ENCODE peak calls at places on chromosome 6, in seven cellular contexts. X is CD4-positive, CD25-positive, alpha-beta regulatory T cell; B is spleen; L is IMR-90; U is right lobe of liver; K is Peyer's patch; J is lower lobe of right lung. O is an unnamed sample. For H3K36me3, the result is how much of the 10 kb centered on the place peaks cover.

GRCh38 chr6:56525976-56526375 is 116.7 kb downstream of the DST start:
- DNase-seq in K (no peak), U (no peak), L (no peak), J (no peak), X (no peak), B (no peak), O (no peak)

GRCh38 chr6:2818593-2818992 is 23.1 kb downstream of the SERPINB1 start:
- DNase-seq in B (no peak), X (no peak), U (no peak), K (peak), J (no peak), L (peak), O (peak)

GRCh38 chr6:30750379-30750668 is 6.0 kb upstream of the IER3 start:
- DNase-seq in U (no peak), X (no peak), B (no peak), L (no peak), J (no peak), K (no peak), O (no peak)

GRCh38 chr6:123550052-123550617 is 86.6 kb downstream of the TRDN start:
- DNase-seq in B (no peak), K (no peak), U (no peak), L (no peak), X (no peak), J (no peak), O (no peak)

GRCh38 chr6:43644940-43645612 is at the start of gene RSPH9:
- DNase-seq in B (peak), L (peak), X (peak), K (peak), J (peak), U (peak), O (no peak)

GRCh38 chr6:75147512-75147911 is 58.3 kb downstream of the COL12A1 start:
- DNase-seq in B (no peak), K (no peak), X (no peak), J (no peak), U (no peak), L (peak), O (no peak)

GRCh38 chr6:42434237-42434636 is 17.5 kb downstream of the TRERF1 start:
- DNase-seq in B (no peak), J (no peak), K (no peak), L (no peak), U (no peak), X (no peak), O (no peak)

GRCh38 chr6:147970970-147971369 is 371.7 kb upstream of the SASH1 start:
- DNase-seq in B (no peak), J (no peak), X (no peak), L (peak), U (no peak), K (no peak), O (no peak)

GRCh38 chr6:113361014-113361645 is 496.0 kb upstream of the MARCKS start:
- DNase-seq in B (no peak), K (no peak), J (no peak), X (no peak), L (peak), U (no peak), O (no peak)

GRCh38 chr6:31143148-31143547 is 4.3 kb upstream of the PSORS1C2 start:
- DNase-seq in X (no peak), U (no peak), L (peak), K (no peak), B (no peak), J (no peak), O (no peak)

GRCh38 chr6:75532521-75532920 is 38.9 kb upstream of the FILIP1 start:
- DNase-seq in L (peak), U (no peak), J (no peak), X (no peak), K (no peak), B (no peak), O (no peak)

GRCh38 chr6:101747160-101747559 is 353.7 kb downstream of the GRIK2 start:
- DNase-seq in J (no peak), L (no peak), U (no peak), X (no peak), K (no peak), B (no peak), O (no peak)

GRCh38 chr6:80767808-80768207 is 661.3 kb downstream of the BCKDHB start:
- DNase-seq in U (no peak), L (peak), B (no peak), J (no peak), X (no peak), K (peak), O (peak)

GRCh38 chr6:27066802-27067201 is 180.7 kb upstream of the PRSS16 start:
- DNase-seq in L (no peak), U (no peak), X (no peak), K (no peak), J (no peak), B (no peak), O (no peak)

GRCh38 chr6:81890846-81891245 is 138.4 kb upstream of the TENT5A start:
- DNase-seq in K (no peak), X (no peak), J (no peak), B (no peak), L (peak), U (no peak), O (peak)

GRCh38 chr6:52162940-52163908 is 23.0 kb upstream of the IL17A start:
- DNase-seq in L (peak), K (no peak), J (no peak), X (peak), U (no peak), B (no peak), O (no peak)

GRCh38 chr6:63426844-63427243 is 107.1 kb upstream of the LGSN start:
- DNase-seq in U (no peak), J (no peak), B (no peak), X (no peak), L (no peak), K (no peak), O (no peak)

GRCh38 chr6:158080849-158081656 is 87.0 kb downstream of the SERAC1 start:
- DNase-seq in X (no peak), U (no peak), L (no peak), K (no peak), B (no peak), J (no peak), O (no peak)

GRCh38 chr6:158078320-158078719 is 89.7 kb downstream of the SERAC1 start:
- DNase-seq in B (no peak), L (no peak), U (no peak), X (no peak), K (no peak), J (no peak), O (no peak)

GRCh38 chr6:158085261-158086053 is 82.6 kb downstream of the SERAC1 start:
- DNase-seq in U (no peak), K (no peak), L (no peak), X (no peak), J (no peak), B (no peak), O (no peak)

GRCh38 chr6:158083687-158084325 is 84.3 kb downstream of the SERAC1 start:
- DNase-seq in B (no peak), X (no peak), K (no peak), U (no peak), J (no peak), L (no peak), O (no peak)

GRCh38 chr6:158081657-158081935 is 86.5 kb downstream of the SERAC1 start:
- DNase-seq in J (peak), L (no peak), U (no peak), B (no peak), K (no peak), X (no peak), O (no peak)
- H3K36me3 ChIP-seq in J (under half), L (half or more), U (under half), B (under half), K (half or more), X (half or more), O (half or more)

DNA sequence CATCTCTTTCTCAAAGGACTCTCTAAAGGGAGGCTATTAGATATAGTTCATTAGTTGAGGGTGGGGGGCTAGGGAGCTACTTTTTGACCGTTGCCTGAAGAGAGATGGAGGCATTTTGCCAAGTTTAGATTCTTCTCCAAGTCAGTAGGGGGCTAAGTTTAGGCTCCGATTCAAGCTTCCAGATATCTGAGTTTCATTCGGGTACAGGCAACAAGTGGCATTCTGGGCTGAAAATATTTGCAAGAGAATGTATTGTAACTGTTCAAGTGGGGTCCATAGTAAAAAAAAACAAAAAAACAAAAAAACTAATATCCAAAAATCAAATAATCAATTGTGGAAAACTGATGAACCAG is 43.4 kb upstream of the PIM1 start:
- DNase-seq in L (no peak), U (no peak), X (no peak), J (no peak), B (no peak), K (no peak), O (no peak)
- H3K4me3 ChIP-seq in L (no peak), U (no peak), X (no peak), J (no peak), B (no peak), K (no peak), O (no peak)

GRCh38 chr6:34205916-34206315 is 30.8 kb upstream of the HMGA1 start:
- DNase-seq in X (no peak), J (no peak), B (no peak), K (no peak), L (no peak), U (no peak), O (no peak)
- H3K36me3 ChIP-seq in X (under half), J (under half), B (under half), K (under half), L (under half), U (under half), O (under half)

GRCh38 chr6:150632785-150633465 is 33.2 kb downstream of the PLEKHG1 start:
- DNase-seq in J (no peak), B (no peak), L (no peak), X (no peak), K (no peak), U (no peak), O (no peak)

GRCh38 chr6:150631982-150632642 is 32.4 kb downstream of the PLEKHG1 start:
- DNase-seq in X (no peak), K (no peak), U (no peak), B (no peak), J (no peak), L (no peak), O (no peak)

GRCh38 chr6:150631283-150631981 is 31.7 kb downstream of the PLEKHG1 start:
- DNase-seq in L (no peak), B (peak), J (no peak), X (no peak), U (no peak), K (peak), O (no peak)

GRCh38 chr6:150634641-150635292 is 35.1 kb downstream of the PLEKHG1 start:
- DNase-seq in B (no peak), X (no peak), K (no peak), J (no peak), U (no peak), L (no peak), O (no peak)

DNA sequence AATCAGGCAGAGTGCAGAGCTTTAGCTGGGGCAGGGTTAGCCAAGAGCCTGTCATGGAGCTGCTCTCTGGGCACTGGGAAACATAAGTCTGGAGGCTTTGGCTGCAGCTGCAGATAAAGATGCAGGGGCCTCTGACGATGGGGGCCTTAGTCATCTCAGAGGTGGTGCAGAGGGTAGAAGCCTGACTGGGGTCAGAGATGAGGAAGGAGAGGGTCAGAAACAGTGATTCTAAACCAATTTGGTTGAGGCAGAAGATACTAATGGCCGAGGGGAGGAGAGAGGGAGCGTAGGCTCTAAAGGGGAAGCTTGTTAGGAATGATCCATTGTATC is 33.7 kb downstream of the PLEKHG1 start:
- DNase-seq in K (no peak), J (no peak), U (no peak), L (no peak), X (no peak), B (no peak), O (no peak)
- H3K4me3 ChIP-seq in K (peak), J (peak), U (no peak), L (no peak), X (peak), B (peak), O (no peak)

GRCh38 chr6:111377558-111378120 is 105.4 kb downstream of the REV3L start:
- DNase-seq in X (no peak), B (no peak), U (no peak), K (no peak), J (no peak), L (peak), O (no peak)

GRCh38 chr6:111379831-111380230 is 103.2 kb downstream of the REV3L start:
- DNase-seq in L (no peak), U (no peak), X (no peak), K (no peak), B (no peak), J (no peak), O (no peak)

GRCh38 chr6:111381126-111381525 is 101.9 kb downstream of the REV3L start:
- DNase-seq in J (no peak), L (peak), U (no peak), K (no peak), X (no peak), B (no peak), O (no peak)

GRCh38 chr6:111382476-111383294 is 100.3 kb downstream of the REV3L start:
- DNase-seq in K (no peak), B (no peak), J (peak), L (no peak), X (no peak), U (no peak), O (no peak)

DNA sequence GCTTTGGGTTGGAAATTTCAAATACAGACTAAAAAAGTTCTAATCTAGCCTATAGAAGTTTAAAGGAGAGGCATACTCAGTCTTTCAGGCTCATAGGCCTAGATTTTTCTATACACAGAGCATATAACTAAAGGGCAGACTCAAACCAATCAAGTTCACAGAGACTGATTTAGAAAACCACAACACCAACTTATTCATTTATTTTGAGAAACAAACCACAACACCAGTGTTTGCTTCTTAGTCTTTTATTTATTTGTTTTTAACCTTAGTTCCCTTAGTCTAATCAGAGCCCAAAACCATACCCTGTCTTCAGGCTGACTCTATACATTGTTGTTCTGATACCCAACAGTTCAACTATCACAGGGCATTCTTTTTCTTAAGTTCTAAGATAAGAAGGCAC is 103.7 kb downstream of the REV3L start:
- DNase-seq in J (no peak), U (no peak), L (no peak), B (no peak), K (no peak), X (no peak), O (no peak)
- H3K36me3 ChIP-seq in J (half or more), U (under half), L (under half), B (under half), K (under half), X (under half), O (under half)

DNA sequence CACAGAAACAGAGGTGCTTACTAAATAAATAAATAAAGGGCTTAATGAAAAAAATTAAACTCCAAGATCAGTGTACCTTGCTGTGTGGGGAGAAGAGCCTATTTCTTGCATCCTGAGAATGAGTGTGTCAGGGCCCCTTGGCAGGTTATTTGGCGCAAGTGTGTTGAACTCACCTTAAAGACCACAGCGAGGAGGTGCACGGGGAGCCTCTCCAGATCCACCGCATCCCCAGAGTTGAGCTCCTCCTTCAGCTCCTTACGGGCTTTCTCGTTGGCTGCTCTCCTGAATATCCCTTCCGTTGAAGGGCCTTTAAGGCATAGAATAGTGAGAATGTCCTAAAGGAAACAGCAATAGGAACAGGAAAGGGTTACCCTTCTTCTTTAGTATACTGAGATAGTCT is 3.6 kb downstream of the TAGAP start:
- DNase-seq in U (no peak), L (no peak), X (no peak), B (no peak), J (no peak), K (no peak), O (no peak)
- H3K4me3 ChIP-seq in U (no peak), L (no peak), X (peak), B (no peak), J (no peak), K (no peak), O (no peak)

GRCh38 chr6:15473741-15474161 is 189.1 kb downstream of the DTNBP1 start:
- DNase-seq in X (no peak), K (no peak), B (no peak), L (peak), U (no peak), J (no peak), O (no peak)

GRCh38 chr6:15475872-15476271 is 187.0 kb downstream of the DTNBP1 start:
- DNase-seq in K (no peak), L (no peak), J (no peak), X (no peak), B (no peak), U (no peak), O (no peak)

GRCh38 chr6:15476631-15477380 is 186.0 kb downstream of the DTNBP1 start:
- DNase-seq in K (no peak), X (no peak), L (peak), J (no peak), U (no peak), B (no peak), O (no peak)

GRCh38 chr6:15474196-15474595 is 188.6 kb downstream of the DTNBP1 start:
- DNase-seq in J (no peak), K (no peak), U (no peak), B (no peak), X (no peak), L (peak), O (no peak)

DNA sequence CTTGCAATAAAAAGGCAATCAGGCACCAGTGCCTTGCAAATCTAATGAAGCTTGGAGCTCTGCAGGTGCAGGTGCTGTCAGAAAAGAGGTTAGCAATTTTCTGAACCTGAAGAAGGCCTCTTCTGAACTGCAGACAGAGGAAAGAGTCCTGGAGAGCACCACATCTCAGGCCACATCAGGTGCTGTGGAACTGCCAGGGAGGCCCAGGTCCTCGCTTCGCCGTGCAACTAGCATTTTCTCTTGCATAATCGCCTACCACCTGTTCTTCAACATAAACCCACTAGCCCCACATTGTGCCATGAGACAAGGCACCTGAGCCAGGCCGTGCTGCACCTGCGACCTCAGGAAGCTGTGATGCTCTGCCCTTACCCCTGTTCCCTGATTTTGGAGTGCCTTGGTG is 187.6 kb downstream of the DTNBP1 start:
- DNase-seq in X (no peak), K (no peak), U (no peak), B (no peak), L (no peak), J (no peak), O (no peak)
- H3K36me3 ChIP-seq in X (under half), K (under half), U (under half), B (under half), L (under half), J (under half), O (under half)

GRCh38 chr6:23784313-23784919 is 341.6 kb upstream of the NRSN1 start:
- DNase-seq in K (no peak), B (no peak), X (no peak), U (no peak), J (no peak), L (no peak), O (no peak)
- H3K4me3 ChIP-seq in K (no peak), B (no peak), X (no peak), U (no peak), J (no peak), L (no peak), O (no peak)

GRCh38 chr6:157943249-157943963 is 38.3 kb upstream of the SYNJ2 start:
- DNase-seq in B (no peak), U (no peak), X (no peak), J (no peak), K (no peak), L (no peak), O (no peak)

GRCh38 chr6:157944983-157945931 is 36.4 kb upstream of the SYNJ2 start:
- DNase-seq in L (peak), B (no peak), J (no peak), K (no peak), X (no peak), U (no peak), O (no peak)

GRCh38 chr6:157943964-157944283 is 37.7 kb upstream of the SYNJ2 start:
- DNase-seq in U (no peak), J (no peak), L (no peak), X (no peak), B (no peak), K (no peak), O (no peak)

GRCh38 chr6:157946865-157947532 is 34.7 kb upstream of the SYNJ2 start:
- DNase-seq in K (no peak), X (peak), U (no peak), B (no peak), L (peak), J (no peak), O (no peak)

DNA sequence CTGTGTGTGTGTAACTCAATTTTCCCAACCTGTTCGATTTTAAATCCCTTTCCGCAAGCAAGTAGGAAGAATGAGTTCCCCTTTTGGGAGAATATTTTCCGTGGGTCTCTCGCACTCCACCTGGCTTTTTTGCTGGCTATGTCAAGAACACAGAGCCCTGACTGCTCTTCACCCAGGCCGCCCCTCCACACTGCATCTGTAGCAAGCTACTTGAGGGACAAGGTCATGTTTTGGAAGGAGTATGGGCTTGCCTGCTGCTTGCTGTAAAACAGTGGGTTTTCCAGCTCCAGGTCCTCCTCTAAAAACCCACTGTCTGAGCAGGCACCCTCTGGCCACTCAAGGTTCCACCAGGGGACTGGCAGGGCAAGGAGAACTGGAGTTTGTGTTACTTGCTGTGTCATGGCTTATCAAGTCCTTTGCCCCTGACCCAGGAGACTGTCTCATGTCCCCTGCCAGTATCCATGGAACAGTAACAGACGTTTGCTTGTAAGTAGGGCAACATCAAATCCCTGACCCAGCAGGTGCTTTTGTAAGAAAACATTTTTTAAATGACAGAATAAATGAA is 35.5 kb upstream of the SYNJ2 start:
- DNase-seq in J (no peak), X (no peak), U (no peak), B (no peak), K (no peak), L (no peak), O (no peak)
- H3K36me3 ChIP-seq in J (under half), X (under half), U (under half), B (under half), K (under half), L (under half), O (half or more)

O was measured in MG63.